ENCODE peak calls at places on chromosomes 2 and 18, in eight cellular contexts. One of them, this sample, is unnamed.

GRCh38 chr2:99672766-99673375 is 183.1 kb upstream of the REV1 start:
- DNase-seq in HepG2: no peak
- DNase-seq in sigmoid colon: no peak
- DNase-seq in prostate gland: no peak
- DNase-seq in HCT116: no peak
- DNase-seq in stomach: no peak
- DNase-seq in spleen: no peak
- DNase-seq in esophagus muscularis mucosa: no peak
- DNase-seq in this sample: no peak

GRCh38 chr2:226435146-226435545 is 364.5 kb downstream of the IRS1 start:
- DNase-seq in prostate gland: no peak
- DNase-seq in HepG2: no peak
- DNase-seq in sigmoid colon: no peak
- DNase-seq in esophagus muscularis mucosa: no peak
- DNase-seq in HCT116: no peak
- DNase-seq in stomach: no peak
- DNase-seq in spleen: no peak
- DNase-seq in this sample: no peak

GRCh38 chr18:50866765-50867164 is 12.2 kb upstream of the ME2 start:
- DNase-seq in sigmoid colon: no peak
- DNase-seq in prostate gland: no peak
- DNase-seq in esophagus muscularis mucosa: no peak
- DNase-seq in stomach: no peak
- DNase-seq in spleen: no peak
- DNase-seq in HCT116: no peak
- DNase-seq in HepG2: no peak
- DNase-seq in this sample: no peak

GRCh38 chr18:56009451-56009850 is 421.5 kb upstream of the TCF4 start:
- DNase-seq in HepG2: no peak
- DNase-seq in HCT116: no peak
- DNase-seq in stomach: no peak
- DNase-seq in esophagus muscularis mucosa: no peak
- DNase-seq in spleen: no peak
- DNase-seq in prostate gland: no peak
- DNase-seq in sigmoid colon: no peak
- DNase-seq in this sample: no peak

GRCh38 chr18:57797209-57797651 is 5.9 kb downstream of the ATP8B1 start:
- DNase-seq in sigmoid colon: no peak
- DNase-seq in esophagus muscularis mucosa: no peak
- DNase-seq in HCT116: no peak
- DNase-seq in prostate gland: no peak
- DNase-seq in HepG2: peak
- DNase-seq in stomach: peak
- DNase-seq in spleen: no peak
- DNase-seq in this sample: peak

GRCh38 chr2:145431181-145431951 is 911.4 kb upstream of the ZEB2 start:
- DNase-seq in stomach: no peak
- DNase-seq in prostate gland: no peak
- DNase-seq in HepG2: peak
- DNase-seq in sigmoid colon: no peak
- DNase-seq in HCT116: no peak
- DNase-seq in esophagus muscularis mucosa: no peak
- DNase-seq in spleen: no peak
- DNase-seq in this sample: no peak

GRCh38 chr18:404061-404460 is 96.4 kb downstream of the COLEC12 start:
- DNase-seq in stomach: no peak
- DNase-seq in HepG2: no peak
- DNase-seq in prostate gland: no peak
- DNase-seq in HCT116: no peak
- DNase-seq in spleen: no peak
- DNase-seq in esophagus muscularis mucosa: no peak
- DNase-seq in sigmoid colon: no peak
- DNase-seq in this sample: no peak

GRCh38 chr18:48794251-48794970 is 156.4 kb downstream of the SMAD7 start:
- DNase-seq in esophagus muscularis mucosa: no peak
- DNase-seq in prostate gland: no peak
- DNase-seq in HCT116: no peak
- DNase-seq in sigmoid colon: peak
- DNase-seq in HepG2: no peak
- DNase-seq in spleen: peak
- DNase-seq in stomach: no peak
- DNase-seq in this sample: no peak

GRCh38 chr2:215432759-215433594 is 2.9 kb downstream of the FN1 start:
- DNase-seq in HepG2: no peak
- DNase-seq in spleen: no peak
- DNase-seq in esophagus muscularis mucosa: no peak
- DNase-seq in stomach: no peak
- DNase-seq in HCT116: no peak
- DNase-seq in prostate gland: no peak
- DNase-seq in sigmoid colon: no peak
- DNase-seq in this sample: no peak

GRCh38 chr2:170770008-170770303 is 222 bp upstream of the ERICH2 start:
- DNase-seq in spleen: no peak
- DNase-seq in prostate gland: no peak
- DNase-seq in stomach: no peak
- DNase-seq in HCT116: no peak
- DNase-seq in HepG2: no peak
- DNase-seq in esophagus muscularis mucosa: no peak
- DNase-seq in sigmoid colon: no peak
- DNase-seq in this sample: no peak

GRCh38 chr2:61537590-61538178 is 472 bp downstream of the XPO1 start:
- DNase-seq in HCT116: no peak
- DNase-seq in sigmoid colon: no peak
- DNase-seq in esophagus muscularis mucosa: no peak
- DNase-seq in HepG2: no peak
- DNase-seq in stomach: no peak
- DNase-seq in spleen: no peak
- DNase-seq in prostate gland: no peak
- DNase-seq in this sample: no peak

GRCh38 chr2:176129825-176130152 is 284 bp downstream of the HOXD8 start:
- DNase-seq in prostate gland: no peak
- DNase-seq in HCT116: no peak
- DNase-seq in sigmoid colon: peak
- DNase-seq in stomach: no peak
- DNase-seq in esophagus muscularis mucosa: no peak
- DNase-seq in spleen: peak
- DNase-seq in HepG2: no peak
- DNase-seq in this sample: peak

GRCh38 chr18:59468821-59469220 is 109.8 kb upstream of the LMAN1 start:
- DNase-seq in prostate gland: no peak
- DNase-seq in stomach: no peak
- DNase-seq in HepG2: no peak
- DNase-seq in sigmoid colon: no peak
- DNase-seq in HCT116: no peak
- DNase-seq in spleen: no peak
- DNase-seq in esophagus muscularis mucosa: no peak
- DNase-seq in this sample: no peak

GRCh38 chr2:70887550-70888229 is 48.0 kb upstream of the ATP6V1B1 start:
- DNase-seq in spleen: no peak
- DNase-seq in prostate gland: no peak
- DNase-seq in stomach: peak
- DNase-seq in sigmoid colon: no peak
- DNase-seq in esophagus muscularis mucosa: peak
- DNase-seq in HepG2: no peak
- DNase-seq in HCT116: no peak
- DNase-seq in this sample: peak

GRCh38 chr18:42178381-42179080 is 223.5 kb downstream of the PIK3C3 start:
- DNase-seq in sigmoid colon: no peak
- DNase-seq in prostate gland: no peak
- DNase-seq in HCT116: no peak
- DNase-seq in stomach: no peak
- DNase-seq in HepG2: no peak
- DNase-seq in esophagus muscularis mucosa: no peak
- DNase-seq in spleen: no peak
- DNase-seq in this sample: no peak

GRCh38 chr2:76599732-76600368 is 889.1 kb upstream of the GCFC2 start:
- DNase-seq in HCT116: peak
- DNase-seq in stomach: peak
- DNase-seq in HepG2: peak
- DNase-seq in esophagus muscularis mucosa: no peak
- DNase-seq in sigmoid colon: no peak
- DNase-seq in spleen: peak
- DNase-seq in prostate gland: peak
- DNase-seq in this sample: peak

GRCh38 chr18:27110319-27110718 is 74.8 kb downstream of the CHST9 start:
- DNase-seq in prostate gland: no peak
- DNase-seq in stomach: no peak
- DNase-seq in HepG2: no peak
- DNase-seq in spleen: no peak
- DNase-seq in esophagus muscularis mucosa: no peak
- DNase-seq in sigmoid colon: no peak
- DNase-seq in HCT116: no peak
- DNase-seq in this sample: no peak

GRCh38 chr2:160076239-160076638 is 13.8 kb upstream of the PLA2R1 start:
- DNase-seq in HCT116: no peak
- DNase-seq in esophagus muscularis mucosa: no peak
- DNase-seq in HepG2: no peak
- DNase-seq in stomach: no peak
- DNase-seq in prostate gland: no peak
- DNase-seq in spleen: no peak
- DNase-seq in sigmoid colon: no peak
- DNase-seq in this sample: no peak

GRCh38 chr2:18560797-18561085 is 288 bp upstream of the RDH14 start:
- DNase-seq in HCT116: no peak
- DNase-seq in spleen: no peak
- DNase-seq in prostate gland: no peak
- DNase-seq in sigmoid colon: no peak
- DNase-seq in HepG2: no peak
- DNase-seq in esophagus muscularis mucosa: no peak
- DNase-seq in stomach: no peak
- DNase-seq in this sample: no peak
- TF ChIP-seq POLR2A in HCT116: peak
- TF ChIP-seq POLR2A in spleen: no peak
- TF ChIP-seq POLR2A in prostate gland: no peak
- TF ChIP-seq POLR2A in sigmoid colon: no peak
- TF ChIP-seq POLR2A in HepG2: peak
- TF ChIP-seq POLR2A in esophagus muscularis mucosa: no peak
- TF ChIP-seq POLR2A in stomach: no peak
- TF ChIP-seq POLR2A in this sample: no peak

GRCh38 chr2:27721335-27721734 is 50.2 kb upstream of the MRPL33 start:
- DNase-seq in prostate gland: no peak
- DNase-seq in spleen: no peak
- DNase-seq in HepG2: peak
- DNase-seq in stomach: peak
- DNase-seq in esophagus muscularis mucosa: no peak
- DNase-seq in sigmoid colon: no peak
- DNase-seq in HCT116: peak
- DNase-seq in this sample: no peak
- TF ChIP-seq POLR2AphosphoS5 in prostate gland: no peak
- TF ChIP-seq POLR2AphosphoS5 in spleen: no peak
- TF ChIP-seq POLR2AphosphoS5 in HepG2: no peak
- TF ChIP-seq POLR2AphosphoS5 in stomach: no peak
- TF ChIP-seq POLR2AphosphoS5 in esophagus muscularis mucosa: no peak
- TF ChIP-seq POLR2AphosphoS5 in sigmoid colon: no peak
- TF ChIP-seq POLR2AphosphoS5 in HCT116: peak
- TF ChIP-seq POLR2AphosphoS5 in this sample: no peak

GRCh38 chr2:237475704-237476107 is 11.3 kb upstream of the MLPH start:
- DNase-seq in HepG2: no peak
- DNase-seq in prostate gland: no peak
- DNase-seq in esophagus muscularis mucosa: no peak
- DNase-seq in stomach: no peak
- DNase-seq in spleen: no peak
- DNase-seq in HCT116: no peak
- DNase-seq in sigmoid colon: no peak
- DNase-seq in this sample: no peak

GRCh38 chr2:237473474-237474453 is 13.3 kb upstream of the MLPH start:
- DNase-seq in esophagus muscularis mucosa: no peak
- DNase-seq in stomach: no peak
- DNase-seq in sigmoid colon: peak
- DNase-seq in prostate gland: no peak
- DNase-seq in HCT116: no peak
- DNase-seq in HepG2: no peak
- DNase-seq in spleen: no peak
- DNase-seq in this sample: no peak

GRCh38 chr2:237472909-237473308 is 14.1 kb upstream of the MLPH start:
- DNase-seq in esophagus muscularis mucosa: no peak
- DNase-seq in sigmoid colon: no peak
- DNase-seq in HepG2: no peak
- DNase-seq in stomach: no peak
- DNase-seq in spleen: no peak
- DNase-seq in prostate gland: no peak
- DNase-seq in HCT116: no peak
- DNase-seq in this sample: no peak

GRCh38 chr2:237474931-237475703 is 11.9 kb upstream of the MLPH start:
- DNase-seq in stomach: peak
- DNase-seq in spleen: peak
- DNase-seq in prostate gland: peak
- DNase-seq in esophagus muscularis mucosa: no peak
- DNase-seq in sigmoid colon: peak
- DNase-seq in HepG2: peak
- DNase-seq in HCT116: peak
- DNase-seq in this sample: peak

DNA sequence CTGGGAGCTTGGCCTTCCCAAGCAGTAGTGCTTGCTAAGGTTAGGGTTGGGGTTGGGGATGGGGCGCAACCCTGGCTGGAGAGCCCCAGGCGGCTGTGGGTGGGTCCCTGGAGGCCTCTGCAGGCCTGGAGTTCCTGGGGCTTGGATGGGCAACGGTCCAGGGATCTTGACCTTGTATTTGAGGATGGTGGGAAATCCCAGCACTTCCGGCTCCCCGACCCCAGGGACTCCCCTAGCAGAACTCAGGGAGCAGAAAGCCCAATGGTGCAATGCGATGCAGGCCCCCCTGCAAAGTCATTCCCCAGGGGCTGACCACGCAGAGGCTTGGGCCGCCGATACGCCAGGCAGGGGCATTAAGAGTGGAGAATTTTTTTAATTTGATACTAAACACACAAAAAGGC is 12.5 kb upstream of the MLPH start:
- DNase-seq in sigmoid colon: peak
- DNase-seq in HepG2: no peak
- DNase-seq in spleen: no peak
- DNase-seq in stomach: no peak
- DNase-seq in esophagus muscularis mucosa: no peak
- DNase-seq in HCT116: no peak
- DNase-seq in prostate gland: no peak
- DNase-seq in this sample: no peak
- TF ChIP-seq POLR2A in sigmoid colon: no peak
- TF ChIP-seq POLR2A in HepG2: no peak
- TF ChIP-seq POLR2A in spleen: no peak
- TF ChIP-seq POLR2A in stomach: no peak
- TF ChIP-seq POLR2A in esophagus muscularis mucosa: no peak
- TF ChIP-seq POLR2A in HCT116: no peak
- TF ChIP-seq POLR2A in prostate gland: no peak
- TF ChIP-seq POLR2A in this sample: no peak

DNA sequence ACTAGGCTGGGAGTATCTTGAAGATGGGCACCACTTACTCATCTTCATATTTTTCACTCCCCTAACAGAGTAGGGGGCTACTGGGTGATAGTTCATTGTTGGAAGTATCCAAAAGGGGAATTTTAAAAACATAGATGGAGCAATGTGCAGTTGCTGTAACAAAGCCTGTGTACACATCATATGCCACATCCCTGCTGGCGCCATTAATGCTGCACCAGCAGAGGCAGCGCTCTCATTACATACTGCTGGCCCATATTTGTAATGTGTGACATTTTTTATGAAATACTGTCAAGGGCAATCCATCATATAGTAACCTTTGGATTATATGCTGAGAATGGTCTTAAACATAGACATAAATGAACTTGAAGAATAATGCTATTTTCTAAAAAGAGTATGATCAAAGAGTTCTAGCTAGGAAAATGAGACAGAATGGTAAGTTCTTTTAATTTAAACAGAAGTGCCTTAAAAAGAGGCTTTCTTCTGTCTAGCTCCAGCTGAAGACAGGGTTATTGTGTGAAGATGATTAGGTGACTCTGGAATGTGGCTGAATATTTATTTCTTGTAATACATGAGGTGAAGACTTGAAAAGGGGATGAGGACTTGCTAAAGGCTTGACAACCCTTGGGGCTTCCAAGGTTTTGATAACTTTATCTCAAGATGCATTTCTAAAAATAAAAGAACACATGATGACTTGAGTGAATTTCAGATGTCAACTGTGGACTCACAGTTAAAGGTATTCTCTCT is 2.4 kb upstream of the TMEM178A start:
- DNase-seq in spleen: no peak
- DNase-seq in sigmoid colon: no peak
- DNase-seq in stomach: no peak
- DNase-seq in HepG2: no peak
- DNase-seq in HCT116: no peak
- DNase-seq in esophagus muscularis mucosa: no peak
- DNase-seq in prostate gland: no peak
- DNase-seq in this sample: no peak
- TF ChIP-seq POLR2AphosphoS5 in spleen: no peak
- TF ChIP-seq POLR2AphosphoS5 in sigmoid colon: no peak
- TF ChIP-seq POLR2AphosphoS5 in stomach: no peak
- TF ChIP-seq POLR2AphosphoS5 in HepG2: no peak
- TF ChIP-seq POLR2AphosphoS5 in HCT116: no peak
- TF ChIP-seq POLR2AphosphoS5 in esophagus muscularis mucosa: no peak
- TF ChIP-seq POLR2AphosphoS5 in prostate gland: no peak
- TF ChIP-seq POLR2AphosphoS5 in this sample: no peak